ENCODE peak calls at places on chromosomes 16 and 17, in nine cellular contexts. One of them, this sample, is unnamed.

GRCh38 chr16:88365244-88365865 is 17.4 kb upstream of the ZNF469 start:
- DNase-seq in astrocyte: no peak
- DNase-seq in upper lobe of right lung: no peak
- DNase-seq in AG04450: no peak
- DNase-seq in ELF-1: no peak
- DNase-seq in activated CD4-positive, CD25-positive, alpha-beta regulatory T cell: no peak
- DNase-seq in astrocyte of the cerebellum: no peak
- DNase-seq in substantia nigra: no peak
- DNase-seq in C1 segment of cervical spinal cord: no peak
- DNase-seq in this sample: no peak

GRCh38 chr16:23410176-23410575 is 42.8 kb downstream of the COG7 start:
- DNase-seq in astrocyte: peak; percentile 38
- DNase-seq in upper lobe of right lung: no peak
- DNase-seq in AG04450: no peak
- DNase-seq in ELF-1: no peak
- DNase-seq in activated CD4-positive, CD25-positive, alpha-beta regulatory T cell: no peak
- DNase-seq in astrocyte of the cerebellum: no peak
- DNase-seq in substantia nigra: no peak
- DNase-seq in C1 segment of cervical spinal cord: no peak
- DNase-seq in this sample: no peak

GRCh38 chr16:4982056-4982867 is 24.1 kb downstream of the SEC14L5 start:
- DNase-seq in astrocyte: no peak
- DNase-seq in upper lobe of right lung: no peak
- DNase-seq in AG04450: no peak
- DNase-seq in ELF-1: no peak
- DNase-seq in activated CD4-positive, CD25-positive, alpha-beta regulatory T cell: no peak
- DNase-seq in astrocyte of the cerebellum: no peak
- DNase-seq in substantia nigra: no peak
- DNase-seq in C1 segment of cervical spinal cord: peak; percentile 6
- DNase-seq in this sample: no peak

GRCh38 chr16:75043175-75043937 is 44.5 kb downstream of the ZNRF1 start:
- DNase-seq in astrocyte: peak; percentile 49
- DNase-seq in upper lobe of right lung: no peak
- DNase-seq in AG04450: no peak
- DNase-seq in ELF-1: no peak
- DNase-seq in activated CD4-positive, CD25-positive, alpha-beta regulatory T cell: no peak
- DNase-seq in astrocyte of the cerebellum: no peak
- DNase-seq in substantia nigra: no peak
- DNase-seq in C1 segment of cervical spinal cord: no peak
- DNase-seq in this sample: no peak

GRCh38 chr17:77085916-77086432 is 54.8 kb upstream of the SEC14L1 start:
- DNase-seq in astrocyte: no peak
- DNase-seq in upper lobe of right lung: no peak
- DNase-seq in AG04450: no peak
- DNase-seq in ELF-1: no peak
- DNase-seq in activated CD4-positive, CD25-positive, alpha-beta regulatory T cell: no peak
- DNase-seq in astrocyte of the cerebellum: no peak
- DNase-seq in substantia nigra: no peak
- DNase-seq in C1 segment of cervical spinal cord: no peak
- DNase-seq in this sample: no peak

GRCh38 chr17:57881783-57882291 is 32.0 kb upstream of the MRPS23 start:
- DNase-seq in astrocyte: no peak
- DNase-seq in upper lobe of right lung: no peak
- DNase-seq in AG04450: no peak
- DNase-seq in ELF-1: no peak
- DNase-seq in activated CD4-positive, CD25-positive, alpha-beta regulatory T cell: no peak
- DNase-seq in astrocyte of the cerebellum: no peak
- DNase-seq in substantia nigra: no peak
- DNase-seq in C1 segment of cervical spinal cord: no peak
- DNase-seq in this sample: no peak

GRCh38 chr17:48293319-48294192 is 136.5 kb downstream of the SKAP1 start:
- DNase-seq in astrocyte: no peak
- DNase-seq in upper lobe of right lung: no peak
- DNase-seq in AG04450: no peak
- DNase-seq in ELF-1: no peak
- DNase-seq in activated CD4-positive, CD25-positive, alpha-beta regulatory T cell: no peak
- DNase-seq in astrocyte of the cerebellum: no peak
- DNase-seq in substantia nigra: no peak
- DNase-seq in C1 segment of cervical spinal cord: no peak
- DNase-seq in this sample: no peak

GRCh38 chr17:78652913-78653312 is 75.7 kb upstream of the DNAH17 start:
- DNase-seq in astrocyte: no peak
- DNase-seq in upper lobe of right lung: no peak
- DNase-seq in AG04450: no peak
- DNase-seq in ELF-1: no peak
- DNase-seq in activated CD4-positive, CD25-positive, alpha-beta regulatory T cell: no peak
- DNase-seq in astrocyte of the cerebellum: no peak
- DNase-seq in substantia nigra: no peak
- DNase-seq in C1 segment of cervical spinal cord: no peak
- DNase-seq in this sample: no peak

GRCh38 chr17:57862990-57863667 is 13.3 kb upstream of the MRPS23 start:
- DNase-seq in astrocyte: no peak
- DNase-seq in upper lobe of right lung: peak; percentile 42
- DNase-seq in AG04450: no peak
- DNase-seq in ELF-1: peak; percentile 52
- DNase-seq in activated CD4-positive, CD25-positive, alpha-beta regulatory T cell: no peak
- DNase-seq in astrocyte of the cerebellum: no peak
- DNase-seq in substantia nigra: peak; percentile 67
- DNase-seq in C1 segment of cervical spinal cord: no peak
- DNase-seq in this sample: no peak

GRCh38 chr16:87698241-87698640 is 67.5 kb downstream of the KLHDC4 start:
- DNase-seq in astrocyte: no peak
- DNase-seq in upper lobe of right lung: no peak
- DNase-seq in AG04450: no peak
- DNase-seq in ELF-1: no peak
- DNase-seq in activated CD4-positive, CD25-positive, alpha-beta regulatory T cell: no peak
- DNase-seq in astrocyte of the cerebellum: no peak
- DNase-seq in substantia nigra: no peak
- DNase-seq in C1 segment of cervical spinal cord: no peak
- DNase-seq in this sample: no peak

GRCh38 chr17:82424001-82424862 is 5.8 kb upstream of the OGFOD3 start:
- DNase-seq in astrocyte: peak; percentile 9
- DNase-seq in upper lobe of right lung: no peak
- DNase-seq in AG04450: no peak
- DNase-seq in ELF-1: peak; percentile 71
- DNase-seq in activated CD4-positive, CD25-positive, alpha-beta regulatory T cell: no peak
- DNase-seq in astrocyte of the cerebellum: no peak
- DNase-seq in substantia nigra: no peak
- DNase-seq in C1 segment of cervical spinal cord: no peak
- DNase-seq in this sample: peak; percentile 55